ENCODE peak calls at places on chromosomes 4 and X, in five cellular contexts. X, F, G, P and W are unnamed samples.

GRCh38 chrX:132614297-132614696 is 125.5 kb upstream of the MBNL3 start:
- DNase-seq in X (no peak), F (no peak), G (no peak), P (no peak), W (no peak)

GRCh38 chrX:30275498-30275897 is 28.6 kb downstream of the MAGEB1 start:
- DNase-seq in X (no peak), F (no peak), G (no peak), P (no peak), W (no peak)

GRCh38 chr4:177117256-177117655 is 192.4 kb upstream of the NEIL3 start:
- DNase-seq in X (peak), F (no peak), G (no peak), P (no peak), W (no peak)

GRCh38 chrX:39759526-39760224 is 338.1 kb downstream of the BCOR start:
- DNase-seq in X (peak), F (no peak), G (no peak), P (peak), W (no peak)

GRCh38 chrX:73478961-73479360 is 32.1 kb downstream of the CDX4 start:
- DNase-seq in X (no peak), F (no peak), G (no peak), P (no peak), W (peak)

GRCh38 chrX:110450050-110450449 is 91.4 kb downstream of the RTL9 start:
- DNase-seq in X (peak), F (peak), G (peak), P (peak), W (peak)

GRCh38 chr4:38856524-38857337 is at the start of gene TLR6:
- DNase-seq in X (peak), F (no peak), G (peak), P (peak), W (no peak)

GRCh38 chr4:94517492-94517891 is 65.8 kb downstream of the PDLIM5 start:
- DNase-seq in X (no peak), F (no peak), G (no peak), P (no peak), W (no peak)

GRCh38 chrX:19625612-19626011 is 110.3 kb upstream of the MAP3K15 start:
- DNase-seq in X (no peak), F (no peak), G (peak), P (no peak), W (no peak)

GRCh38 chrX:87571965-87572364 is 54.4 kb downstream of the KLHL4 start:
- DNase-seq in X (no peak), F (no peak), G (no peak), P (no peak), W (no peak)

GRCh38 chr4:10283761-10284160 is 167.2 kb upstream of the WDR1 start:
- DNase-seq in X (no peak), F (no peak), G (no peak), P (no peak), W (no peak)

GRCh38 chrX:118675336-118675965 is 52.0 kb upstream of the IL13RA1 start:
- DNase-seq in X (no peak), F (no peak), G (no peak), P (no peak), W (no peak)

GRCh38 chr4:930827-931193 is 1.3 kb downstream of the GAK start:
- DNase-seq in X (no peak), F (no peak), G (peak), P (no peak), W (no peak)

GRCh38 chr4:140807491-140808257 is 51.5 kb upstream of the TBC1D9 start:
- DNase-seq in X (no peak), F (no peak), G (no peak), P (no peak), W (peak)

GRCh38 chr4:67933038-67933437 is 30.3 kb downstream of the TMPRSS11A start:
- DNase-seq in X (no peak), F (no peak), G (no peak), P (no peak), W (no peak)

GRCh38 chr4:14749910-14750309 is 252.4 kb upstream of the CPEB2 start:
- DNase-seq in X (no peak), F (peak), G (no peak), P (peak), W (no peak)

GRCh38 chr4:142404191-142404611 is 441.9 kb downstream of the INPP4B start:
- DNase-seq in X (no peak), F (no peak), G (no peak), P (no peak), W (no peak)

GRCh38 chr4:137545461-137545861 is 13.2 kb upstream of the PCDH18 start:
- DNase-seq in X (no peak), F (no peak), G (peak), P (no peak), W (no peak)

GRCh38 chr4:2320746-2321145 is 58.8 kb upstream of the MXD4 start:
- DNase-seq in X (no peak), F (no peak), G (no peak), P (no peak), W (no peak)

GRCh38 chr4:176587920-176588319 is 204.8 kb downstream of the VEGFC start:
- DNase-seq in X (no peak), F (no peak), G (no peak), P (no peak), W (no peak)

GRCh38 chrX:67692246-67692645 is 148.4 kb downstream of the AR start:
- DNase-seq in X (no peak), F (no peak), G (no peak), P (no peak), W (no peak)

GRCh38 chr4:73019462-73020047 is 50.0 kb downstream of the COX18 start:
- DNase-seq in X (peak), F (no peak), G (no peak), P (peak), W (peak)

GRCh38 chrX:65601530-65602281 is 65.7 kb upstream of the MSN start:
- DNase-seq in X (no peak), F (peak), G (peak), P (peak), W (no peak)

GRCh38 chr4:120765271-120765985 is 157.1 kb downstream of the PRDM5 start:
- DNase-seq in X (no peak), F (no peak), G (no peak), P (no peak), W (no peak)

GRCh38 chrX:105229146-105229545 is 8.7 kb upstream of the TEX13A start:
- DNase-seq in X (no peak), F (no peak), G (no peak), P (no peak), W (no peak)

GRCh38 chrX:139949703-139950102 is 15.6 kb downstream of the CXorf66 start:
- DNase-seq in X (no peak), F (no peak), G (no peak), P (no peak), W (no peak)

GRCh38 chr4:74613266-74613665 is 168.3 kb downstream of the AREG start:
- DNase-seq in X (no peak), F (no peak), G (no peak), P (no peak), W (no peak)

GRCh38 chr4:112370466-112370865 is 73.3 kb downstream of the ALPK1 start:
- DNase-seq in X (no peak), F (no peak), G (no peak), P (no peak), W (no peak)

GRCh38 chr4:88357262-88357661 is 21.4 kb upstream of the HERC6 start:
- DNase-seq in X (no peak), F (no peak), G (no peak), P (no peak), W (no peak)

GRCh38 chrX:118022803-118023202 is 93.8 kb downstream of the KLHL13 start:
- DNase-seq in X (no peak), F (no peak), G (no peak), P (no peak), W (no peak)